ENCODE peak calls at places on chromosomes 5 and 9, in six cellular contexts. One of them, this sample, is unnamed.

GRCh38 chr5:107104774-107105050 is 566.0 kb downstream of the EFNA5 start:
- DNase-seq in fibroblast of lung: no peak
- DNase-seq in IMR-90: no peak
- DNase-seq in Karpas-422: no peak
- DNase-seq in neuronal stem cell: no peak
- DNase-seq in GM23338: peak; percentile 66
- DNase-seq in this sample: peak; percentile 35

GRCh38 chr9:115764649-115765048 is 388.9 kb upstream of the PAPPA start:
- DNase-seq in fibroblast of lung: peak; percentile 71
- DNase-seq in IMR-90: no peak
- DNase-seq in Karpas-422: no peak
- DNase-seq in neuronal stem cell: no peak
- DNase-seq in GM23338: no peak
- DNase-seq in this sample: no peak

GRCh38 chr9:136629879-136630661 is 32.6 kb upstream of the EGFL7 start:
- DNase-seq in fibroblast of lung: peak; percentile 36
- DNase-seq in IMR-90: peak; percentile 24
- DNase-seq in Karpas-422: peak; percentile 77
- DNase-seq in neuronal stem cell: peak; percentile 65
- DNase-seq in GM23338: peak; percentile 86
- DNase-seq in this sample: peak; percentile 80

GRCh38 chr5:176364765-176365662 is at the start of gene ARL10:
- DNase-seq in fibroblast of lung: peak; percentile 53
- DNase-seq in IMR-90: peak; percentile 20
- DNase-seq in Karpas-422: peak; percentile 66
- DNase-seq in neuronal stem cell: peak; percentile 46
- DNase-seq in GM23338: peak; percentile 65
- DNase-seq in this sample: peak; percentile 61

GRCh38 chr9:124271660-124272059 is 13.9 kb downstream of the NEK6 start:
- DNase-seq in fibroblast of lung: no peak
- DNase-seq in IMR-90: no peak
- DNase-seq in Karpas-422: no peak
- DNase-seq in neuronal stem cell: no peak
- DNase-seq in GM23338: no peak
- DNase-seq in this sample: no peak

GRCh38 chr5:42912184-42912766 is 100.6 kb upstream of the SELENOP start:
- DNase-seq in fibroblast of lung: peak; percentile 42
- DNase-seq in IMR-90: peak; percentile 72
- DNase-seq in Karpas-422: peak; percentile 72
- DNase-seq in neuronal stem cell: no peak
- DNase-seq in GM23338: peak; percentile 16
- DNase-seq in this sample: no peak

GRCh38 chr5:108260858-108261170 is 121.1 kb downstream of the FBXL17 start:
- DNase-seq in fibroblast of lung: no peak
- DNase-seq in IMR-90: no peak
- DNase-seq in Karpas-422: no peak
- DNase-seq in neuronal stem cell: no peak
- DNase-seq in GM23338: no peak
- DNase-seq in this sample: no peak

GRCh38 chr5:73378070-73378469 is 70.5 kb downstream of the FOXD1 start:
- DNase-seq in fibroblast of lung: no peak
- DNase-seq in IMR-90: peak; percentile 83
- DNase-seq in Karpas-422: no peak
- DNase-seq in neuronal stem cell: no peak
- DNase-seq in GM23338: peak; percentile 50
- DNase-seq in this sample: no peak

GRCh38 chr9:128546504-128546903 is 5.9 kb upstream of the SPTAN1 start:
- DNase-seq in fibroblast of lung: no peak
- DNase-seq in IMR-90: no peak
- DNase-seq in Karpas-422: no peak
- DNase-seq in neuronal stem cell: no peak
- DNase-seq in GM23338: no peak
- DNase-seq in this sample: no peak

GRCh38 chr9:113632776-113633590 is 169.5 kb downstream of the RGS3 start:
- DNase-seq in fibroblast of lung: peak; percentile 48
- DNase-seq in IMR-90: peak; percentile 78
- DNase-seq in Karpas-422: no peak
- DNase-seq in neuronal stem cell: no peak
- DNase-seq in GM23338: no peak
- DNase-seq in this sample: no peak

GRCh38 chr5:11981986-11982385 is 77.7 kb upstream of the CTNND2 start:
- DNase-seq in fibroblast of lung: no peak
- DNase-seq in IMR-90: no peak
- DNase-seq in Karpas-422: no peak
- DNase-seq in neuronal stem cell: no peak
- DNase-seq in GM23338: no peak
- DNase-seq in this sample: no peak

GRCh38 chr5:42889311-42889933 is 77.7 kb upstream of the SELENOP start:
- DNase-seq in fibroblast of lung: peak; percentile 46
- DNase-seq in IMR-90: peak; percentile 61
- DNase-seq in Karpas-422: peak; percentile 90
- DNase-seq in neuronal stem cell: peak; percentile 71
- DNase-seq in GM23338: peak; percentile 83
- DNase-seq in this sample: peak; percentile 91

GRCh38 chr5:76850543-76851140 is 828 bp downstream of the S100Z start:
- DNase-seq in fibroblast of lung: no peak
- DNase-seq in IMR-90: no peak
- DNase-seq in Karpas-422: no peak
- DNase-seq in neuronal stem cell: no peak
- DNase-seq in GM23338: no peak
- DNase-seq in this sample: no peak
- H2AFZ ChIP-seq in fibroblast of lung: no peak overlapping the region
- H2AFZ ChIP-seq in IMR-90: peak overlapping the region; percentile 78
- H2AFZ ChIP-seq in Karpas-422: no peak overlapping the region
- H2AFZ ChIP-seq in neuronal stem cell: peak overlapping the region; percentile 72
- H2AFZ ChIP-seq in GM23338: no peak overlapping the region
- H2AFZ ChIP-seq in this sample: no peak overlapping the region

GRCh38 chr5:149581931-149582768 is 852 bp downstream of the ARHGEF37 start:
- DNase-seq in fibroblast of lung: peak; percentile 15
- DNase-seq in IMR-90: no peak
- DNase-seq in Karpas-422: peak; percentile 70
- DNase-seq in neuronal stem cell: peak; percentile 39
- DNase-seq in GM23338: peak; percentile 66
- DNase-seq in this sample: no peak
- H2AFZ ChIP-seq in fibroblast of lung: peak overlapping the region; percentile 22
- H2AFZ ChIP-seq in IMR-90: peak overlapping the region; percentile 1
- H2AFZ ChIP-seq in Karpas-422: peak overlapping the region; percentile 46
- H2AFZ ChIP-seq in neuronal stem cell: peak overlapping the region; percentile 88
- H2AFZ ChIP-seq in GM23338: peak overlapping the region; percentile 100
- H2AFZ ChIP-seq in this sample: peak overlapping the region; percentile 83

GRCh38 chr9:83981126-83981871 is 694 bp downstream of the RMI1 start:
- DNase-seq in fibroblast of lung: peak; percentile 36
- DNase-seq in IMR-90: peak; percentile 35
- DNase-seq in Karpas-422: peak; percentile 78
- DNase-seq in neuronal stem cell: no peak
- DNase-seq in GM23338: peak; percentile 47
- DNase-seq in this sample: peak; percentile 73

GRCh38 chr9:83977196-83977595 is 2.8 kb downstream of the HNRNPK start:
- DNase-seq in fibroblast of lung: no peak
- DNase-seq in IMR-90: no peak
- DNase-seq in Karpas-422: no peak
- DNase-seq in neuronal stem cell: no peak
- DNase-seq in GM23338: no peak
- DNase-seq in this sample: no peak

GRCh38 chr9:83979812-83980394 is at the start of gene HNRNPK:
- DNase-seq in fibroblast of lung: peak; percentile 98
- DNase-seq in IMR-90: peak; percentile 98
- DNase-seq in Karpas-422: peak; percentile 99
- DNase-seq in neuronal stem cell: peak; percentile 99
- DNase-seq in GM23338: peak; percentile 99
- DNase-seq in this sample: peak; percentile 99

GRCh38 chr9:83980395-83981125 is at the start of gene RMI1:
- DNase-seq in fibroblast of lung: peak; percentile 93
- DNase-seq in IMR-90: peak; percentile 96
- DNase-seq in Karpas-422: peak; percentile 100
- DNase-seq in neuronal stem cell: peak; percentile 99
- DNase-seq in GM23338: peak; percentile 100
- DNase-seq in this sample: peak; percentile 99

DNA sequence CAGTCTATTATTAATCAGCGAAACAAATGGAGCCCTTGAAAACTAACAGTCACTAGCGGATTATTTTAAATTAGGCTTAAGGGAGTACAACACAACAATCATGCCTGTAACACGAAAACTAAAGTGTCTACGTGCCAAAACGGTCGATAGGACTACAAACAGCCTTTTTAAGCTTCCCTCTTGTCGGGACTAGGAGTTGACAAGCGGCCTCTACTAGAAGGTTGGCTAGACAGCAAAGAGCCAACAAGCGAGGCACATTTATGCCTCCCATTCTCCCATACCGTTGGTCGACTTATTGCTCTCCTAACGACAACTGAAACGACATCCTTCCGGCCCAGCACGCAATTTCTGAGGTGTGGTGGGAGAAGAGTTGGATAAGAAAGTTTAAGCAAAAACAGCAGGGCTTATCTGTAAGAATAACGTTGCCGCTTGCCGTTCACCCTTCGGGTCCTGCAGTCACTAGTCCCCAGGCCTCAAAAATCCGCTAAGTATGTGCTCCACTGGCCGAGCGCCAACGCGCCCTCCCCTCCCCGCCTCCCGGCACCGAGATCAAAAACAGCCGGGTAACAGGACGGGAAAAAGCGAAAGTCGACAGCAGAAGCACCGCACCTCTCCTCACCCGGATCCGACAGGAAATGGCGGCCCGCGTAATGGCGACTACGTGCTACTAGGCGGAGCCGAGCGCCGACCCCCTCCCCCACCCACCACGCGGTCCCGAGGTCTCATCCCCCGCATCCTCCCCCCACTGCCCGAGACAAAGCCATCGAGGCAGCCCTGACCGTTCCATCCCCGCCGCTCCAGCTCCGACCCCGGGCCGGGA is 813 bp downstream of the HNRNPK start:
- DNase-seq in fibroblast of lung: peak; percentile 76
- DNase-seq in IMR-90: peak; percentile 81
- DNase-seq in Karpas-422: peak; percentile 94
- DNase-seq in neuronal stem cell: peak; percentile 71
- DNase-seq in GM23338: peak; percentile 87
- DNase-seq in this sample: peak; percentile 92
- H2AFZ ChIP-seq in fibroblast of lung: no peak overlapping the region
- H2AFZ ChIP-seq in IMR-90: peak overlapping the region; percentile 87
- H2AFZ ChIP-seq in Karpas-422: no peak overlapping the region
- H2AFZ ChIP-seq in neuronal stem cell: peak overlapping the region; percentile 86
- H2AFZ ChIP-seq in GM23338: no peak overlapping the region
- H2AFZ ChIP-seq in this sample: no peak overlapping the region

GRCh38 chr5:178590141-178590923 is at the start of gene COL23A1:
- DNase-seq in fibroblast of lung: peak; percentile 60
- DNase-seq in IMR-90: peak; percentile 43
- DNase-seq in Karpas-422: no peak
- DNase-seq in neuronal stem cell: peak; percentile 62
- DNase-seq in GM23338: peak; percentile 86
- DNase-seq in this sample: peak; percentile 73
- H2AFZ ChIP-seq in fibroblast of lung: no peak within 1 kb of the TSS
- H2AFZ ChIP-seq in IMR-90: peak within 1 kb of the TSS; percentile 84
- H2AFZ ChIP-seq in Karpas-422: no peak within 1 kb of the TSS
- H2AFZ ChIP-seq in neuronal stem cell: peak within 1 kb of the TSS; percentile 97
- H2AFZ ChIP-seq in GM23338: peak within 1 kb of the TSS; percentile 91
- H2AFZ ChIP-seq in this sample: peak within 1 kb of the TSS; percentile 44

GRCh38 chr5:133830911-133831310 is 137.5 kb downstream of the C5orf15 start:
- DNase-seq in fibroblast of lung: no peak
- DNase-seq in IMR-90: no peak
- DNase-seq in Karpas-422: no peak
- DNase-seq in neuronal stem cell: no peak
- DNase-seq in GM23338: no peak
- DNase-seq in this sample: no peak
- H2AFZ ChIP-seq in fibroblast of lung: no peak overlapping the region
- H2AFZ ChIP-seq in IMR-90: no peak overlapping the region
- H2AFZ ChIP-seq in Karpas-422: no peak overlapping the region
- H2AFZ ChIP-seq in neuronal stem cell: no peak overlapping the region
- H2AFZ ChIP-seq in GM23338: no peak overlapping the region
- H2AFZ ChIP-seq in this sample: no peak overlapping the region

GRCh38 chr5:173282916-173283315 is 45.3 kb downstream of the STC2 start:
- DNase-seq in fibroblast of lung: no peak
- DNase-seq in IMR-90: no peak
- DNase-seq in Karpas-422: no peak
- DNase-seq in neuronal stem cell: no peak
- DNase-seq in GM23338: no peak
- DNase-seq in this sample: no peak

GRCh38 chr5:173279166-173279565 is 44.2 kb upstream of the NKX2-5 start:
- DNase-seq in fibroblast of lung: no peak
- DNase-seq in IMR-90: no peak
- DNase-seq in Karpas-422: no peak
- DNase-seq in neuronal stem cell: no peak
- DNase-seq in GM23338: no peak
- DNase-seq in this sample: no peak

GRCh38 chr5:173281910-173282309 is 46.3 kb downstream of the STC2 start:
- DNase-seq in fibroblast of lung: no peak
- DNase-seq in IMR-90: peak; percentile 21
- DNase-seq in Karpas-422: peak; percentile 68
- DNase-seq in neuronal stem cell: no peak
- DNase-seq in GM23338: peak; percentile 85
- DNase-seq in this sample: peak; percentile 47

GRCh38 chr5:173287086-173287485 is 41.1 kb downstream of the STC2 start:
- DNase-seq in fibroblast of lung: no peak
- DNase-seq in IMR-90: no peak
- DNase-seq in Karpas-422: no peak
- DNase-seq in neuronal stem cell: no peak
- DNase-seq in GM23338: no peak
- DNase-seq in this sample: no peak

DNA sequence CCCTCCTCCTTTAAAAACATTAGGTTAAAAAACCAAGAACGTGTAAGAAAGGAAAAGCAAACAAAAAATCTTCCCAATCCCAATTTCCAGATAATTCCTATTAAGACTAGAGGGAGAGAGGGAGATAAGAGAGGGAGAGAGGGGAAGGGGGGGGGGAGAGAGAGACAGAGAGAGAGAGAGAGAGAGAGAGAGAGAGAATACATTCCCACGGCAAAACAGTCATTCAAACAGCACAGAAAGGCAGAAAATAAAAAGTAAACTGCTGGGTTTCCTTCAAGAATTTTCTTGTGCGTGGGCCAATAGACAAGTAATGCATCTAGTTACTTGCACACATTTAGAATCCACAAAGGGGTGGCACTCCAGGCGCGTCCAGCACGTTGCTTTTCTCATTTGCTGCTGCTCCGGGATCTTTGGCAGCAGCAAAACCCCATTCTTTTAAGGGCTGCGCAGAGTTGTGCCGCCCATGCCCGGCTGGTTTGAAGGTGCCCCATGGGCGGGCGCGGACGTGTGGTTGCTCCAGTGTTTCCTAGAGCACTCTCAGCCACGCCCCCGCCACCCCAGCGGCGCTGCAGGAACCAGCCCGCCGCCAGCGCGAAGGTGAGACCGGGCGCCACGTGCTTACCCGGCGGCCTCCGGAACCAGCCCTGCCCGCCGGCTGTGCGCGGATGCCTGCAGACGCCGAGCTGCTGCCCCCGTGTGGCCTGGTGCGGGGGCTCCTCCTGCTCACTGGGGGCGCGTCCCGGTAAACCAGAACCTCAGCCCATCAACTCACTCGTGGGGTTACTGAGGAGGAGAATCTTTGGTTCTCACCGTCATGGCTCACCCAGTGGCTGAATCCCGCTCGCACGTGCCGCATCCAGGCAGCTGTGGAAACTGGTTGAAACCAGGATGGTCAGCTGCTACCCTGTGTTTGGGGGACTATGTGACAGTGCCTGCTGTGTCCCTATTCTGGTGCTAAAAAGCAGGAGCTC is 44.6 kb downstream of the STC2 start:
- DNase-seq in fibroblast of lung: peak; percentile 65
- DNase-seq in IMR-90: peak; percentile 49
- DNase-seq in Karpas-422: peak; percentile 82
- DNase-seq in neuronal stem cell: no peak
- DNase-seq in GM23338: peak; percentile 93
- DNase-seq in this sample: peak; percentile 90
- H2AFZ ChIP-seq in fibroblast of lung: peak overlapping the region; percentile 41
- H2AFZ ChIP-seq in IMR-90: peak overlapping the region; percentile 82
- H2AFZ ChIP-seq in Karpas-422: no peak overlapping the region
- H2AFZ ChIP-seq in neuronal stem cell: peak overlapping the region; percentile 94
- H2AFZ ChIP-seq in GM23338: peak overlapping the region; percentile 96
- H2AFZ ChIP-seq in this sample: peak overlapping the region; percentile 43

This sample was measured in hepatocyte.